ENCODE peak calls at places on chromosome 11, in five cellular contexts. E is pancreas, Q is fibroblast of lung, K is body of pancreas, B is adrenal gland. O is an unnamed sample. For H3K36me3, the result is how much of the 10 kb centered on the place peaks cover.

GRCh38 chr11:108775324-108775723 is 110.5 kb downstream of the DDX10 start:
- DNase-seq in E (no peak), Q (no peak), K (no peak), B (no peak), O (no peak)

GRCh38 chr11:84408946-84409411 is 1122.8 kb upstream of the CCDC90B start:
- DNase-seq in E (no peak), Q (no peak), K (no peak), B (no peak), O (no peak)

GRCh38 chr11:41309716-41310115 is 149.7 kb downstream of the LRRC4C start:
- DNase-seq in E (no peak), Q (no peak), K (no peak), B (no peak), O (no peak)

GRCh38 chr11:9663699-9664275 is at the start of gene SWAP70:
- DNase-seq in E (peak), Q (peak), K (peak), B (peak), O (peak)

GRCh38 chr11:70630816-70631623 is 232.7 kb downstream of the CTTN start:
- DNase-seq in E (no peak), Q (no peak), K (no peak), B (no peak), O (no peak)

GRCh38 chr11:125094731-125095130 is 16.7 kb downstream of the TMEM218 start:
- DNase-seq in E (no peak), Q (no peak), K (no peak), B (no peak), O (no peak)

GRCh38 chr11:67648796-67649613 is 1.5 kb downstream of the ACY3 start:
- DNase-seq in E (no peak), Q (no peak), K (no peak), B (no peak), O (no peak)

GRCh38 chr11:1292018-1292643 is 17.3 kb downstream of the TOLLIP start:
- DNase-seq in E (no peak), Q (no peak), K (no peak), B (no peak), O (no peak)

GRCh38 chr11:117378966-117379865 is 51.6 kb downstream of the CEP164 start:
- DNase-seq in E (no peak), Q (no peak), K (no peak), B (peak), O (no peak)

GRCh38 chr11:131598305-131598704 is 227.9 kb downstream of the NTM start:
- DNase-seq in E (no peak), Q (no peak), K (no peak), B (no peak), O (no peak)

DNA sequence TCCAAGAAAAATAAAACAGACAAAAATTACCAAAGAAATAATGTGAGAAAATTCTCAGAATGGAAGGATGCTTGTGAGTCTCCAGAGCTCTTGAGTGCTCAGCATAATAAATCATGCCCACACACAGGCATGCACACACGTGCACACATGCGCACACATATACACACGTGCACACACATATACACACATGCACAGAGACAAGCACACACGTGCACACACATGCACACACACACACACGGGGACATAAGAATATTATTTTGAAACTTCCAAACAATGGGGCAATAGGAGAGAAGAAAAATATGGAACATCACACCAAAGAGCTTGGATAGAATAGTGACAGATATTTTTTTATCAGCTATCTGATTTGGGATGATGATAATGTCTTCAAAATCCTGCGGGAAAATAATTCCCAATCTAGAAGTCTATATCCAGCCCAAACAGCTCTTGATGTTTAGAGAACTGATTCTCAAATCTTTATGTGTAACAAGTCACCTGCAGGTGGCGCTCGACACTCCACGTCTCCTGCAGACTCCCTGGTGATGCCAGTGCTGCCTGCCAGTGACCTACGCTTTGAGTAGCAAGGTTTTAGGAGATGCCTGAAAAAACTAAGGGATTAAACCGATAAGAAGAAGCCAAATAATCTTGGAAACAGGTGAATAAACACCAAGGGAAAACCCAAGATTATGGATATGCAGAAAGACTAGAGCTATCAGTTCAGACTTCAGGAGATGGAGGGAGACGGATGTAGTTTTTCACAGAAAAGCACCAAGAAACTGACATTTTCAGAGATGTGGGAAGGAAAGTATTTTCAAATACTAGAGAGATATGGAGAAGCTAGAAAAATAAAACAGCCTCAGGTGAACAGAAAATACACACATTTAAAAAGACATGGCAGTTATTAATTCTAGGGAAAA is 743.6 kb downstream of the ETS1 start:
- DNase-seq in E (peak), Q (peak), K (peak), B (peak), O (peak)
- H3K36me3 ChIP-seq in E (under half), Q (under half), K (under half), B (under half), O (under half)

GRCh38 chr11:60563553-60564235 is 48.5 kb downstream of the MS4A13 start:
- DNase-seq in E (no peak), Q (no peak), K (no peak), B (no peak), O (no peak)
- TF ChIP-seq CTCF in E (no peak), Q (no peak), K (no peak), B (no peak), O (no peak)

DNA sequence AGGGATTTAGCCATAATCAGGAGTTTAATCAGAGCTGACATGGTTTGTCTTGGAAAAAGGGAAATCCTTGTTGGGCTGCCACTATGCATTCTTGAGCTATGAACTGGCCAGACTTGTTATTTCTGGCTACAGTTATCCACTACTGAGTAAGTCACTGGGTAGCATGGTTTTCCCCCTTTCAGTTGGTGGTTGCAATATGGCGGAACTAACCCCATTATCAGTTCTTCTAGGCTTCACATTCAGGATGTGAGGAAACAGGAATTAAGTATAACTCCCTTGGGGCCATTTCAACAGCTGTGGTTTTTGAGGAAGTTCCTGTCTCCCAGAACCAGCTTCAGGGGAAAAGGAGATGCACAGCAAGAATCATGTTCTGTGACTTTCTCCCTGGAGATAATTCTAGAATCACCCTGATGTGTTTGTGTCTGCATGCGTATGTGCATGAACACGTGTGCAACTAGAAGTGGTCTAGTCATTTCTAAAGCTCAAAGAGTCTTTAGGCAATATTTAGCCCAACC is 103.0 kb upstream of the CD44 start:
- DNase-seq in E (no peak), Q (peak), K (no peak), B (no peak), O (peak)
- H3K4me3 ChIP-seq in E (no peak), Q (no peak), K (no peak), B (no peak), O (no peak)

GRCh38 chr11:75403037-75403436 is 3.7 kb downstream of the RPS3 start:
- DNase-seq in E (no peak), Q (no peak), K (no peak), B (no peak), O (no peak)
- H3K36me3 ChIP-seq in E (half or more), Q (under half), K (under half), B (under half), O (under half)

GRCh38 chr11:15629690-15630321 is 515.1 kb downstream of the INSC start:
- DNase-seq in E (peak), Q (peak), K (peak), B (no peak), O (no peak)
- TF ChIP-seq CTCF in E (no peak), Q (peak), K (peak), B (no peak), O (peak)

GRCh38 chr11:12604557-12605105 is 69.6 kb upstream of the TEAD1 start:
- DNase-seq in E (no peak), Q (no peak), K (no peak), B (no peak), O (no peak)
- H3K4me3 ChIP-seq in E (no peak), Q (no peak), K (no peak), B (no peak), O (no peak)

DNA sequence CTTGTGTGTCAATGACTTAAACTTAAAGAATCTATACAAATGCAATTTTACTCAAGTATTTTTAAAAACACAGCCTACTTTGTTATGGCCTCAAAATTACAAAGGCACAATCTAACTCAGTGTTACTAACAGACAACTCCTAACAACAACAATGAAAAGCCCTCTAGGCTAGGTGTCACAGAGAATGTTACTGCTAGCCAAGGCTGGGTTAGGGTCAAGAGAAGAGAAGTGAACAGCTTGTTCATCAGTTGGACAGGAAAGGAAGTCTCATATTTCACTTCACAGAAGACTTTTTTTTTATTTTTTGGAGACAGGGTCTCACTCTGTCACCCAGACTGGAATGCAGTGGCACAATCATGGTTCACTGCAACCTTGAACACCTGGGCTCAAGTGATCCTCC is 26.0 kb downstream of the CLDN25 start:
- DNase-seq in E (no peak), Q (no peak), K (no peak), B (no peak), O (no peak)
- H3K36me3 ChIP-seq in E (under half), Q (under half), K (under half), B (under half), O (under half)

GRCh38 chr11:45212566-45213315 is 66.3 kb downstream of the PRDM11 start:
- DNase-seq in E (no peak), Q (no peak), K (no peak), B (no peak), O (no peak)
- TF ChIP-seq CTCF in E (no peak), Q (peak), K (no peak), B (no peak), O (no peak)

DNA sequence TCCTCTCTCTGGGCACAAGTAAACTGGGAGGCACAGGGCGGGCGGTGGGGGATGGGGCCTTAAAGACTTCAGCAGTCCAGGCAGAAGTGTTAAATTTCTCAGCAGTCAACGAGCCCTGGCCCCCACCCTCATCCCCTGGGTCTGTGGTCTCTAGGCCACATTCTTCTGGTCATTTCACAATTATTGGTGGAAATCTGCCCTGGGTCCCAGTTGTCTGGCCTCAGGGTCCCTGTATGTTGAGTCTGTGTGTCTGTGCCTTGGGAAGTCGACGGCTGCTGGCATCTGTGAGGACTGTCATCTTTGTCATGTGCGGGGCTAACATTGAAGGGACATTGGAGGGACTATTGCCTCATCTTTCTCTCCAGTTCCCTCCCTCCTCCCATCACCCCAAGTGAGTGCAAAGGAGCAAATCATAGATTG is 1.7 kb downstream of the TSPAN18 start:
- DNase-seq in E (no peak), Q (no peak), K (no peak), B (peak), O (no peak)
- H3K4me3 ChIP-seq in E (no peak), Q (no peak), K (no peak), B (peak), O (no peak)

DNA sequence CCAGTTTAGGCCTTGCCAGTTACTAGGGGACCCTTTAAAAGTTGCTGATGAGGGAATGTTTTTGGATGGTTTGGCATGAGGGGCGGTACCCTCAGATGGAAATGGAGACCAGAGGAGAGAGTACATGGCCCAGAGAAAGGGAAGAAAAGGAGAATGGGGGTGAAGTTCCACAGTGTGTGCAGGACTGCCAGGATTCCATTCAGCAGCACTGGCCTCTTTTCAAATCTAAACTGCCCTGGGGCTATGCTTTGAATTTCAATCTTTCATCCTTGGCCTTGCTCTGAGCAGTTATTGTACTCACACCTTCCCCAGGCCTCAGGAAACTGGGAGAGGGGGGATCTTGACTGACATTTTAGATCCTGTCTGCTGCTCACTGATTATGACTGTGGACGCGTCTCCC is 3.0 kb downstream of the SLC3A2 start:
- DNase-seq in E (no peak), Q (no peak), K (no peak), B (no peak), O (no peak)
- H3K36me3 ChIP-seq in E (half or more), Q (under half), K (under half), B (under half), O (under half)

O was measured in kidney epithelial cell.